ENCODE peak calls at places on chromosomes 2 and 18, in four cellular contexts. One of them, this sample, is unnamed.

GRCh38 chr18:55353806-55354205 is 234.2 kb downstream of the TCF4 start:
- DNase-seq in Calu3: no peak
- DNase-seq in GM04504: no peak
- DNase-seq in aorta: no peak
- DNase-seq in this sample: no peak

GRCh38 chr2:137192366-137193315 is 427.3 kb downstream of the THSD7B start:
- DNase-seq in Calu3: no peak
- DNase-seq in GM04504: no peak
- DNase-seq in aorta: no peak
- DNase-seq in this sample: no peak

GRCh38 chr2:210432633-210433032 is 43.9 kb downstream of the LANCL1 start:
- DNase-seq in GM04504: no peak
- DNase-seq in Calu3: no peak
- DNase-seq in aorta: no peak
- DNase-seq in this sample: no peak

GRCh38 chr2:72149556-72150156 is 2.0 kb upstream of the CYP26B1 start:
- DNase-seq in GM04504: no peak
- DNase-seq in aorta: peak
- DNase-seq in Calu3: no peak
- DNase-seq in this sample: no peak

GRCh38 chr2:25375989-25376545 is 34.3 kb upstream of the DNMT3A start:
- DNase-seq in Calu3: no peak
- DNase-seq in GM04504: no peak
- DNase-seq in aorta: peak
- DNase-seq in this sample: no peak

GRCh38 chr18:32805354-32805753 is 32.5 kb upstream of the KLHL14 start:
- DNase-seq in aorta: no peak
- DNase-seq in Calu3: no peak
- DNase-seq in GM04504: no peak
- DNase-seq in this sample: no peak

GRCh38 chr18:63382843-63383242 is 15.8 kb upstream of the KDSR start:
- DNase-seq in aorta: no peak
- DNase-seq in GM04504: no peak
- DNase-seq in Calu3: no peak
- DNase-seq in this sample: no peak

GRCh38 chr18:22169889-22170420 is 566 bp downstream of the GATA6 start:
- DNase-seq in GM04504: no peak
- DNase-seq in Calu3: no peak
- DNase-seq in aorta: no peak
- DNase-seq in this sample: peak

GRCh38 chr2:68768951-68769350 is 34.3 kb downstream of the ARHGAP25 start:
- DNase-seq in GM04504: no peak
- DNase-seq in Calu3: no peak
- DNase-seq in aorta: no peak
- DNase-seq in this sample: no peak

GRCh38 chr2:61898810-61899209 is 6.7 kb upstream of the COMMD1 start:
- DNase-seq in GM04504: no peak
- DNase-seq in Calu3: peak
- DNase-seq in aorta: no peak
- DNase-seq in this sample: peak

GRCh38 chr2:215658635-215659305 is 222.9 kb upstream of the FN1 start:
- DNase-seq in Calu3: no peak
- DNase-seq in GM04504: no peak
- DNase-seq in aorta: no peak
- DNase-seq in this sample: no peak

GRCh38 chr2:135925571-135925970 is 49.3 kb upstream of the MCM6 start:
- DNase-seq in GM04504: no peak
- DNase-seq in aorta: no peak
- DNase-seq in Calu3: no peak
- DNase-seq in this sample: no peak

GRCh38 chr18:76255070-76255683 is 239.9 kb downstream of the ZNF516 start:
- DNase-seq in Calu3: no peak
- DNase-seq in aorta: no peak
- DNase-seq in GM04504: no peak
- DNase-seq in this sample: no peak

GRCh38 chr2:199382091-199382490 is 75.6 kb downstream of the SATB2 start:
- DNase-seq in Calu3: no peak
- DNase-seq in aorta: no peak
- DNase-seq in GM04504: no peak
- DNase-seq in this sample: no peak

GRCh38 chr18:55321268-55322175 is 266.5 kb downstream of the TCF4 start:
- DNase-seq in Calu3: peak
- DNase-seq in aorta: peak
- DNase-seq in GM04504: peak
- DNase-seq in this sample: peak

GRCh38 chr2:46811379-46812310 is 104.0 kb downstream of the MCFD2 start:
- DNase-seq in aorta: no peak
- DNase-seq in GM04504: no peak
- DNase-seq in Calu3: no peak
- DNase-seq in this sample: no peak

This sample was measured in HTR-8/SVneo.